ENCODE peak calls at places on chromosome 6, in four cellular contexts. K is Panc1, E is stomach, Y is upper lobe of left lung. T is an unnamed sample.
A peak's percentile ranks its signal among the peaks of the same experiment; 100 is the strongest.

GRCh38 chr6:129617986-129618385 is 92.0 kb downstream of the ARHGAP18 start:
- DNase-seq in K (no peak), E (no peak), Y (no peak), T (no peak)

GRCh38 chr6:130676077-130676772 is 151.0 kb upstream of the SMLR1 start:
- DNase-seq in K (no peak), Y (no peak), E (no peak), T (no peak)

GRCh38 chr6:166438211-166438861 is 55.6 kb upstream of the MPC1 start:
- DNase-seq in E (peak; percentile 4), Y (peak; percentile 67), K (no peak), T (no peak)

GRCh38 chr6:14476793-14477531 is 359.4 kb downstream of the CD83 start:
- DNase-seq in Y (no peak), K (no peak), E (peak; percentile 51), T (peak; percentile 20)

GRCh38 chr6:166025149-166025898 is 142.3 kb downstream of the TBXT start:
- DNase-seq in Y (no peak), K (no peak), E (no peak), T (no peak)

GRCh38 chr6:168239374-168239773 is 80.2 kb downstream of the DACT2 start:
- DNase-seq in Y (no peak), E (no peak), K (no peak), T (no peak)

GRCh38 chr6:112640895-112641294 is 293.8 kb downstream of the RFPL4B start:
- DNase-seq in K (no peak), E (no peak), Y (no peak), T (no peak)

GRCh38 chr6:57109905-57110304 is 19.9 kb downstream of the ZNF451 start:
- DNase-seq in E (no peak), K (no peak), Y (no peak), T (no peak)

GRCh38 chr6:446418-447366 is 55.1 kb downstream of the IRF4 start:
- DNase-seq in Y (no peak), E (no peak), K (no peak), T (no peak)

GRCh38 chr6:4732691-4733315 is 43.4 kb upstream of the CDYL start:
- DNase-seq in E (peak; percentile 44), K (peak; percentile 27), Y (no peak), T (no peak)

GRCh38 chr6:111050265-111051023 is 36.9 kb upstream of the SLC16A10 start:
- DNase-seq in E (no peak), Y (no peak), K (no peak), T (no peak)

GRCh38 chr6:37483917-37484785 is 15.5 kb downstream of the CCDC167 start:
- DNase-seq in Y (peak; percentile 92), E (peak; percentile 69), K (no peak), T (peak; percentile 49)

GRCh38 chr6:31541059-31541657 is 645 bp downstream of the DDX39B start:
- DNase-seq in E (no peak), Y (no peak), K (no peak), T (peak; percentile 46)

GRCh38 chr6:15523679-15524630 is 138.9 kb downstream of the DTNBP1 start:
- DNase-seq in E (no peak), K (no peak), Y (no peak), T (no peak)

GRCh38 chr6:163945813-163946212 is 531.3 kb downstream of the QKI start:
- DNase-seq in K (no peak), Y (no peak), E (peak; percentile 31), T (peak; percentile 61)

GRCh38 chr6:99588618-99589289 is 17.9 kb upstream of the PRDM13 start:
- DNase-seq in E (peak; percentile 81), Y (peak; percentile 94), K (peak; percentile 15), T (peak; percentile 72)

GRCh38 chr6:168051648-168052047 is 27.4 kb downstream of the FRMD1 start:
- DNase-seq in E (no peak), Y (peak; percentile 73), K (no peak), T (no peak)

GRCh38 chr6:116528163-116528562 is 16.7 kb downstream of the CALHM5 start:
- DNase-seq in E (no peak), Y (no peak), K (no peak), T (no peak)

GRCh38 chr6:168883410-168884049 is 370.1 kb downstream of the THBS2 start:
- DNase-seq in E (no peak), K (no peak), Y (no peak), T (no peak)

GRCh38 chr6:30883743-30884520 is at the start of gene DDR1:
- DNase-seq in Y (peak; percentile 94), E (peak; percentile 89), K (no peak), T (peak; percentile 89)

GRCh38 chr6:88529726-88530125 is 363.6 kb upstream of the CNR1 start:
- DNase-seq in E (no peak), K (no peak), Y (no peak), T (no peak)

GRCh38 chr6:36793913-36794703 is 45.1 kb downstream of the CPNE5 start:
- DNase-seq in Y (no peak), E (no peak), K (no peak), T (no peak)

GRCh38 chr6:88749849-88750248 is 213.6 kb downstream of the RNGTT start:
- DNase-seq in K (no peak), Y (no peak), E (no peak), T (no peak)

GRCh38 chr6:116266803-116267202 is 12.9 kb downstream of the TSPYL1 start:
- DNase-seq in Y (no peak), K (no peak), E (no peak), T (no peak)

GRCh38 chr6:158142789-158143188 is 25.3 kb downstream of the SERAC1 start:
- DNase-seq in K (peak; percentile 61), Y (no peak), E (peak; percentile 59), T (peak; percentile 73)

GRCh38 chr6:169800116-169800667 is 48.8 kb downstream of the ERMARD start:
- DNase-seq in E (no peak), K (no peak), Y (no peak), T (peak; percentile 8)

GRCh38 chr6:80445752-80446151 is 339.3 kb downstream of the BCKDHB start:
- DNase-seq in Y (no peak), K (no peak), E (no peak), T (no peak)

GRCh38 chr6:42239736-42240375 is 22.2 kb upstream of the MRPS10 start:
- DNase-seq in E (no peak), K (no peak), Y (no peak), T (no peak)

GRCh38 chr6:52417675-52418111 is 2.4 kb upstream of the EFHC1 start:
- DNase-seq in K (no peak), Y (no peak), E (peak; percentile 49), T (no peak)

GRCh38 chr6:163335671-163336545 is 78.6 kb upstream of the QKI start:
- DNase-seq in Y (no peak), K (no peak), E (no peak), T (no peak)

GRCh38 chr6:154070657-154071056 is 31.6 kb downstream of the OPRM1 start:
- DNase-seq in E (no peak), K (no peak), Y (no peak), T (no peak)

GRCh38 chr6:28910901-28911680 is 12.7 kb downstream of the TRIM27 start:
- DNase-seq in E (no peak), K (no peak), Y (no peak), T (peak; percentile 22)

GRCh38 chr6:53566755-53567154 is 21.9 kb upstream of the GCLC start:
- DNase-seq in E (no peak), K (no peak), Y (no peak), T (no peak)

GRCh38 chr6:41037107-41037900 is 1.7 kb downstream of the UNC5CL start:
- DNase-seq in Y (no peak), E (no peak), K (no peak), T (no peak)

GRCh38 chr6:1609662-1610496 is at the start of gene FOXC1:
- DNase-seq in Y (peak; percentile 97), E (peak; percentile 85), K (peak; percentile 55), T (peak; percentile 76)

GRCh38 chr6:14001329-14002012 is 76.7 kb downstream of the RNF182 start:
- DNase-seq in K (peak; percentile 67), Y (no peak), E (no peak), T (no peak)

GRCh38 chr6:42075159-42075838 is 25.0 kb downstream of the TAF8 start:
- DNase-seq in Y (no peak), K (peak; percentile 51), E (peak; percentile 87), T (peak; percentile 82)

GRCh38 chr6:75207211-75207984 is 1.5 kb upstream of the COL12A1 start:
- DNase-seq in Y (peak; percentile 62), E (no peak), K (no peak), T (no peak)

GRCh38 chr6:75204959-75205775 is 686 bp downstream of the COL12A1 start:
- DNase-seq in K (no peak), Y (peak; percentile 87), E (no peak), T (no peak)

GRCh38 chr6:75204222-75204958 is 1.5 kb downstream of the COL12A1 start:
- DNase-seq in E (peak; percentile 69), Y (no peak), K (no peak), T (peak; percentile 49)

GRCh38 chr6:75206338-75207210 is 721 bp upstream of the COL12A1 start:
- DNase-seq in Y (peak; percentile 72), K (no peak), E (no peak), T (no peak)

DNA sequence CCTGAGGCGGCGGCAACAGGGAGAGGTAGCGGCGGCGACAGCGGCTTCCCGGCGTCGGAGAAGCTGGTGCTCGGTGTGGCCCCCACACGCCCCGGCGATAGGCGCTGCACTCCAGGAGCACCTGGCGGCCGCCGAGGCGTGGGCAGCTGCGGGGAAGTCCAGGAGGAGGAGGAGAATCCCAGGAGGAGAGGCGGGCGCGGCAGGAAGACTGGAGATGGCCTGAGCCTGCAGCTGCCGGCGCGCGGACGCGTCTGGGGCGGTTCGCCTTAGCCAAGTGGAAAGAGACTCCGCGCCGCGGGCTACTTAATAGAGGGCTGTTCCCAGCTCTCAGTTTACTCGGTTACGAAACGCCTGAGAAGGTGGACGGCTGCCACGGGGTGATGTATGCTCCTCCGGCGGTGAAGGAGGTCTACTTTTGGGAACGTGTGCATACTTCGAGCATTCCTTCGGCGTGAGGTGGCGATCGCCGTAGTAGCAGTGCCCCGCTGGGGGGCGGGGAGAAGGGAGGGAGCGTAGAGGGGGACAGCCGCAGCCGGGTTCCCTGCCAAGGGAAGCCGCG is at the start of gene COL12A1:
- DNase-seq in Y (peak; percentile 94), K (no peak), E (peak; percentile 80), T (peak; percentile 83)
- TF ChIP-seq POLR2AphosphoS5 in Y (peak; percentile 65), K (no peak), E (peak; percentile 65), T (peak; percentile 39)

DNA sequence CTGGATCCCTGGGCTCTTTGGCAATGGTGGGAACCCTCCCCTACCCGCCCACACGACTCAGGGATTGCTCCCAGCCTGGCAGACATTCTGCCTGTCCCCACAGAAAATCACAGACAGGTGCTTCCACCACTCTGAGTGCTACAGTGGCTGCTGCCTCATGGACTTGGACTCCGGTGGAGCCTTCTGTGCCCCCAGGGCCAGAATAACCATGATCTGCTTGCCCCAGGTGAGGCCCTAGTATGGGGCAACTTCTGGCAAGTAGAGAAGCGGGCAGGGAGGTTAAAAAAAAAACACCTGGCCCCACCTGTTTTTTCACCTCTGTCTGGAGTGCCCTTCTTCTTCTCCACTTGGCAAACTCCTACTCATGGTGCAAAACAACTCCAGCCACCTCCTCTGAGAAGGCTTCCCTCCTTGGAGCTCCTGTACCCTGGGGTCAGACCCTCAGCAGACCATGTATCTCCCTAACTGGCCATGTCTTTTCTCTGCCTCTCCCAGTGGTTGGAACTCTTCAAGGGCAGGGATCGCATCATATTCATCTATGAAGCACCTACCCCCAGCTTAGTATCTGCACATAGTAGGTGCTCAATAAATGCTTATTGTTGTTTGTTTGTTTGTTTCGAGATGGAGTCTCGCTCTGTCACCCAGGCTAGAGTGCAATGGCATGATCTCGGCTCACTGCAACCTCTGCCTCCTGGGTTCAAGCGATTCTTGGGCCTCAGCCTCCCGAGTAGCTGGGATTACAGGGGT is 1.1 kb downstream of the CLPSL2 start:
- DNase-seq in K (no peak), E (no peak), Y (no peak), T (no peak)
- H3K27me3 ChIP-seq in K (no peaks in the 10 kb centered on the region), E (no peaks in the 10 kb centered on the region), Y (peaks cover 5% of the 10 kb centered on the region), T (no peaks in the 10 kb centered on the region)

GRCh38 chr6:141403103-141403502 is 729.6 kb upstream of the GJE1 start:
- DNase-seq in K (no peak), E (no peak), Y (no peak), T (no peak)
- H3K4me3 ChIP-seq in K (no peak overlapping the region), E (no peak overlapping the region), Y (no peak overlapping the region), T (no peak overlapping the region)

GRCh38 chr6:125423047-125423446 is 121.3 kb upstream of the HDDC2 start:
- DNase-seq in E (no peak), K (no peak), Y (no peak), T (no peak)
- TF ChIP-seq POLR2AphosphoS5 in E (no peak), K (no peak), Y (no peak), T (no peak)

T was measured in prostate gland.